ENCODE peak calls at places on chromosome 14, in nine cellular contexts. U is heart right ventricle, X is mesendoderm, E is BE2C, Q is left lung, M is stomach, K is OCI-LY7, I is GM06990, T is fibroblast of lung. P is an unnamed sample. For H3K36me3, the result is how much of the 10 kb centered on the place peaks cover.

GRCh38 chr14:100446572-100446971 is 123.4 kb downstream of the SLC25A47 start:
- DNase-seq in Q (no peak), X (peak), M (no peak), E (peak), I (no peak), K (no peak), U (no peak), T (no peak), P (no peak)

GRCh38 chr14:90299408-90299807 is 32.3 kb downstream of the NRDE2 start:
- DNase-seq in K (no peak), I (no peak), Q (peak), X (no peak), T (no peak), U (peak), M (peak), E (no peak), P (no peak)

GRCh38 chr14:47240755-47241437 is 434.5 kb downstream of the MDGA2 start:
- DNase-seq in I (no peak), X (peak), M (no peak), E (no peak), U (no peak), Q (no peak), T (no peak), K (no peak), P (no peak)

GRCh38 chr14:50762931-50763300 is 68.0 kb downstream of the NIN start:
- DNase-seq in T (no peak), X (no peak), K (no peak), U (no peak), Q (no peak), I (no peak), E (no peak), M (no peak), P (no peak)

GRCh38 chr14:49212721-49213120 is 373.5 kb downstream of the RPS29 start:
- DNase-seq in Q (no peak), K (no peak), E (no peak), I (no peak), X (no peak), U (no peak), T (peak), M (no peak), P (no peak)

GRCh38 chr14:55249423-55249822 is 21.8 kb upstream of the FBXO34 start:
- DNase-seq in I (no peak), T (peak), Q (no peak), U (no peak), E (no peak), K (no peak), M (no peak), X (no peak), P (no peak)

GRCh38 chr14:28901631-28902030 is 135.0 kb downstream of the FOXG1 start:
- DNase-seq in X (peak), U (no peak), I (no peak), E (no peak), K (no peak), T (no peak), M (no peak), Q (no peak), P (no peak)

GRCh38 chr14:72675126-72675525 is 218.8 kb downstream of the DPF3 start:
- DNase-seq in I (no peak), M (no peak), U (no peak), Q (no peak), E (no peak), K (no peak), X (no peak), T (no peak), P (no peak)

GRCh38 chr14:64970776-64971451 is 1.2 kb downstream of the RAB15 start:
- DNase-seq in T (peak), Q (no peak), K (no peak), M (no peak), U (no peak), E (no peak), I (no peak), X (peak), P (no peak)

GRCh38 chr14:24259282-24260025 is 3.5 kb downstream of the TGM1 start:
- DNase-seq in K (no peak), U (no peak), X (peak), Q (no peak), T (peak), E (no peak), I (no peak), M (no peak), P (peak)

GRCh38 chr14:21874167-21874566 is 200.5 kb upstream of the OR4E1 start:
- DNase-seq in I (no peak), X (no peak), Q (no peak), E (no peak), K (no peak), M (no peak), U (no peak), T (no peak), P (no peak)

GRCh38 chr14:61388976-61389576 is 67.7 kb downstream of the PRKCH start:
- DNase-seq in X (no peak), U (no peak), I (no peak), Q (no peak), T (peak), E (no peak), K (no peak), M (no peak), P (no peak)

GRCh38 chr14:36254020-36254614 is 66.3 kb downstream of the MBIP start:
- DNase-seq in E (no peak), I (no peak), K (no peak), X (peak), U (no peak), Q (no peak), M (no peak), T (peak), P (peak)

GRCh38 chr14:50668008-50668851 is at the start of gene SAV1:
- DNase-seq in X (peak), I (peak), U (peak), E (peak), K (peak), Q (peak), M (peak), T (peak), P (peak)

GRCh38 chr14:91237219-91237618 is 7.3 kb downstream of the GPR68 start:
- DNase-seq in U (no peak), Q (no peak), I (no peak), X (no peak), K (no peak), M (no peak), T (peak), E (no peak), P (no peak)

GRCh38 chr14:102902086-102902485 is 20.4 kb upstream of the AMN start:
- DNase-seq in I (no peak), Q (no peak), K (no peak), U (no peak), X (no peak), M (no peak), E (no peak), T (no peak), P (no peak)

GRCh38 chr14:102903248-102903888 is 19.1 kb upstream of the AMN start:
- DNase-seq in U (no peak), T (no peak), M (no peak), K (no peak), Q (no peak), X (no peak), E (no peak), I (no peak), P (peak)

GRCh38 chr14:102901633-102902032 is 20.8 kb upstream of the AMN start:
- DNase-seq in K (peak), E (no peak), Q (no peak), U (no peak), T (no peak), M (no peak), I (peak), X (no peak), P (no peak)

GRCh38 chr14:102903889-102904512 is 18.5 kb upstream of the AMN start:
- DNase-seq in E (no peak), K (no peak), U (no peak), I (no peak), M (no peak), Q (no peak), T (no peak), X (no peak), P (no peak)

GRCh38 chr14:102902523-102903247 is 19.8 kb upstream of the AMN start:
- DNase-seq in X (no peak), U (no peak), I (no peak), T (no peak), E (no peak), M (no peak), K (no peak), Q (no peak), P (no peak)
- H3K36me3 ChIP-seq in X (under half), U (under half), I (under half), T (under half), E (under half), M (half or more), K (under half), Q (half or more), P (under half)

GRCh38 chr14:105461903-105462302 is 12.7 kb upstream of the CRIP2 start:
- DNase-seq in T (no peak), U (no peak), M (no peak), X (no peak), Q (no peak), I (no peak), E (no peak), K (no peak), P (no peak)
- H3K36me3 ChIP-seq in T (under half), U (under half), M (half or more), X (under half), Q (half or more), I (under half), E (half or more), K (half or more), P (half or more)

GRCh38 chr14:52536269-52536668 is 16.0 kb downstream of the TXNDC16 start:
- DNase-seq in K (no peak), X (no peak), M (no peak), T (peak), I (no peak), Q (no peak), E (no peak), U (no peak), P (no peak)
- H3K36me3 ChIP-seq in K (half or more), X (under half), M (half or more), T (under half), I (under half), Q (under half), E (under half), U (under half), P (under half)

GRCh38 chr14:69441948-69442347 is 42.6 kb upstream of the PLEKHD1 start:
- DNase-seq in U (no peak), I (peak), X (no peak), E (no peak), K (peak), Q (no peak), M (no peak), T (no peak), P (no peak)
- H3K36me3 ChIP-seq in U (under half), I (under half), X (under half), E (under half), K (under half), Q (under half), M (under half), T (under half), P (under half)

GRCh38 chr14:57275023-57275664 is 6.4 kb downstream of the AP5M1 start:
- DNase-seq in E (no peak), X (no peak), I (no peak), Q (no peak), T (peak), U (no peak), K (no peak), M (no peak), P (no peak)

GRCh38 chr14:57273236-57273635 is 4.5 kb downstream of the AP5M1 start:
- DNase-seq in X (no peak), I (no peak), M (no peak), T (no peak), K (no peak), U (no peak), Q (no peak), E (no peak), P (no peak)

GRCh38 chr14:57274551-57274950 is 5.8 kb downstream of the AP5M1 start:
- DNase-seq in T (peak), X (no peak), I (no peak), K (no peak), M (no peak), U (no peak), Q (no peak), E (no peak), P (no peak)

DNA sequence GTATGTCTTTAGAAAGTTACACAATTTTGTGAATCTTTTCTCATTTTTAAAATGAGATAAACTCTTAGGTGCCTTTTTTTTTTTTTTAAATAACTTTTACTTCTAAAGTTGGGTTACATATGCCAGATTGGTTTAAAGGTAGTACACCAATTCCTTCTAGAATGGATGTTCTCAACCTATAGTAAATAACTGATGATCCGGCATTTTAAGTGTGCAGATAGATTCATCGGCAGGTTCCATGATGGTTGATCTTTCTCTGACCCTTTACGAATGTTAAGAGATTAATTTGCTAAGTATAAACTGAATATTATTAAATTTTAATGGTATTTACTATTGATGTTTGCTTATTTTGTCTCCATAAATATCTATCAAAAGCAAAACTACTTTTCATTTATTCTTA is 8.3 kb downstream of the AP5M1 start:
- DNase-seq in I (no peak), E (no peak), U (no peak), Q (no peak), T (no peak), K (no peak), M (no peak), X (no peak), P (no peak)
- H3K36me3 ChIP-seq in I (under half), E (under half), U (under half), Q (under half), T (under half), K (half or more), M (half or more), X (under half), P (under half)

DNA sequence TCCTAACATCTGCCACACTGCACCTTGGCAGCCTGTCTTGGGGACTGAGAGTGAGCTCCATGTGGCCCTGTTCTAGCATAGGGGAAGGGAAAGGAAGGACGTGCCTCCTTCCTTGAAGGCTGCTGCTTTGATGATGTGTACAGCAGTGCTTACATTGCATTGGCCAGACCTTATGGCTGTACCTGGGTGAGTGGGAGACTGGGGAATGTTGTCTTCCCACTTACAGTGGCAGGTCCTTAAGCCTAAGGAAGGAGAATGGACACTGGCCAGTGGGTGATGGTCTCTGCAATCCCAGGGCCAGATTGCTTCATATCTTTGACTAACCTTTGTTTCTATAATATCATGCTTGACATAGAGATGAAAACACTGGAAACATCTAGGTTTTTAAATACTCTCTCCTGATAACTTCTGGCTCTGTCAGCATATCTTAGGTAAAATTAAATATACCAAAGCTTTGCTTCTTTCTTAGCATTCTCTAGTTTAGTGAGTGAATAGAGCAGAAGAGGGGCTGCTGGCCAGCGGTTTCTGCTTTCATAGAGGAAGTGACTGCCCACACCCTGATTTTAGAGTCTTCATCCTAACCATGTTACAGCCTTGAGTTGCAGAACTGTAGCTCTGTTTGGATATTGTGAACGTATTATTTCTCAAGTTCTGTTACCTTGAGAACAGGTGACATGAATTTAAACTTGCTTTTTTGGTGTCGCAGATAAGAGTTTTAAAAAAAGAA is 27.2 kb downstream of the KLC1 start:
- DNase-seq in U (no peak), T (no peak), I (no peak), Q (no peak), X (no peak), E (no peak), M (no peak), K (no peak), P (no peak)
- H3K36me3 ChIP-seq in U (half or more), T (under half), I (under half), Q (half or more), X (under half), E (half or more), M (half or more), K (half or more), P (half or more)

GRCh38 chr14:52868911-52869611 is 77.7 kb upstream of the GNPNAT1 start:
- DNase-seq in Q (no peak), M (no peak), E (no peak), T (no peak), X (no peak), K (no peak), U (no peak), I (no peak), P (no peak)
- H3K36me3 ChIP-seq in Q (half or more), M (half or more), E (half or more), T (under half), X (under half), K (under half), U (half or more), I (under half), P (under half)

GRCh38 chr14:96055065-96055752 is 16.0 kb downstream of the C14orf132 start:
- DNase-seq in K (no peak), M (peak), Q (no peak), T (peak), E (peak), I (no peak), U (no peak), X (no peak), P (no peak)
- H3K36me3 ChIP-seq in K (under half), M (under half), Q (under half), T (under half), E (under half), I (under half), U (under half), X (under half), P (under half)

DNA sequence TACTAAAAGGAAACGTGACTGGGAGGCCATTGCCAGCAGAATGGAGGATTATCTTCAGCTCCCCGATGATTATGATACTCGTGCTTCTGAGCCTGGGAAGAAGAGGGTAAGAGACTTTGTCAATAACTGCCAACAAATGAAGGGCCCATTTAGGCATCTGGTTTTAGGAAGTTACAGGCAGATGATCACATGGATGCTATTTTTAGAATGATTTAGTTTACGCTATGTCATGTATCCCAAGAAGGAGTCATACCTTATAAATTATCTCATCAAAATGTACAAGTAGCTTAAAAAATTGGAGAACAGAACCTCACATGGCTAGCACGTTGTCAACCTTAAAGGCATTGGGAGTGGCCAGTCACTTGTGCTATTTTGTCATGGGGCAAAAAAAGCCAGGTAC is 46.7 kb downstream of the PROX2 start:
- DNase-seq in U (no peak), T (no peak), X (no peak), Q (no peak), E (no peak), K (no peak), M (no peak), I (no peak), P (no peak)
- H3K36me3 ChIP-seq in U (under half), T (under half), X (under half), Q (under half), E (under half), K (half or more), M (under half), I (under half), P (under half)

P was measured in thyroid gland.